ENCODE peak calls at places on chromosomes 3 and 15, in eight cellular contexts. One of them, this sample, is unnamed.
A peak's percentile ranks its signal among the peaks of the same experiment; 100 is the strongest.

GRCh38 chr3:30199096-30199734 is 407.2 kb upstream of the TGFBR2 start:
- DNase-seq in Panc1: no peak
- DNase-seq in upper lobe of right lung: peak; percentile 76
- DNase-seq in H9: peak; percentile 34
- DNase-seq in neuronal stem cell: peak; percentile 64
- DNase-seq in fibroblast of lung: peak; percentile 69
- DNase-seq in neural progenitor cell: peak; percentile 78
- DNase-seq in stomach: peak; percentile 74
- DNase-seq in this sample: peak; percentile 68

GRCh38 chr3:51024765-51025681 is 350.3 kb downstream of the DOCK3 start:
- DNase-seq in Panc1: no peak
- DNase-seq in upper lobe of right lung: no peak
- DNase-seq in H9: peak; percentile 27
- DNase-seq in neuronal stem cell: no peak
- DNase-seq in fibroblast of lung: no peak
- DNase-seq in neural progenitor cell: no peak
- DNase-seq in stomach: peak; percentile 50
- DNase-seq in this sample: peak; percentile 49

GRCh38 chr3:99344216-99344615 is 294.2 kb upstream of the COL8A1 start:
- DNase-seq in Panc1: no peak
- DNase-seq in upper lobe of right lung: no peak
- DNase-seq in H9: no peak
- DNase-seq in neuronal stem cell: no peak
- DNase-seq in fibroblast of lung: no peak
- DNase-seq in neural progenitor cell: no peak
- DNase-seq in stomach: no peak
- DNase-seq in this sample: no peak

GRCh38 chr3:65532164-65532563 is 506.6 kb downstream of the MAGI1 start:
- DNase-seq in Panc1: no peak
- DNase-seq in upper lobe of right lung: no peak
- DNase-seq in H9: no peak
- DNase-seq in neuronal stem cell: no peak
- DNase-seq in fibroblast of lung: no peak
- DNase-seq in neural progenitor cell: no peak
- DNase-seq in stomach: no peak
- DNase-seq in this sample: no peak

GRCh38 chr3:114442251-114442650 is 148.4 kb downstream of the TIGIT start:
- DNase-seq in Panc1: no peak
- DNase-seq in upper lobe of right lung: no peak
- DNase-seq in H9: no peak
- DNase-seq in neuronal stem cell: no peak
- DNase-seq in fibroblast of lung: peak; percentile 53
- DNase-seq in neural progenitor cell: no peak
- DNase-seq in stomach: no peak
- DNase-seq in this sample: no peak

GRCh38 chr15:31308185-31308639 is 18.4 kb upstream of the KLF13 start:
- DNase-seq in Panc1: no peak
- DNase-seq in upper lobe of right lung: no peak
- DNase-seq in H9: no peak
- DNase-seq in neuronal stem cell: no peak
- DNase-seq in fibroblast of lung: no peak
- DNase-seq in neural progenitor cell: no peak
- DNase-seq in stomach: no peak
- DNase-seq in this sample: no peak

GRCh38 chr3:174859756-174860155 is 622 bp downstream of the NAALADL2 start:
- DNase-seq in Panc1: no peak
- DNase-seq in upper lobe of right lung: no peak
- DNase-seq in H9: no peak
- DNase-seq in neuronal stem cell: no peak
- DNase-seq in fibroblast of lung: no peak
- DNase-seq in neural progenitor cell: no peak
- DNase-seq in stomach: no peak
- DNase-seq in this sample: no peak

GRCh38 chr15:70698412-70698811 is 64.9 kb downstream of the UACA start:
- DNase-seq in Panc1: no peak
- DNase-seq in upper lobe of right lung: no peak
- DNase-seq in H9: no peak
- DNase-seq in neuronal stem cell: no peak
- DNase-seq in fibroblast of lung: no peak
- DNase-seq in neural progenitor cell: no peak
- DNase-seq in stomach: no peak
- DNase-seq in this sample: no peak

GRCh38 chr3:14812196-14812785 is 6.5 kb upstream of the FGD5 start:
- DNase-seq in Panc1: no peak
- DNase-seq in upper lobe of right lung: no peak
- DNase-seq in H9: no peak
- DNase-seq in neuronal stem cell: no peak
- DNase-seq in fibroblast of lung: no peak
- DNase-seq in neural progenitor cell: no peak
- DNase-seq in stomach: no peak
- DNase-seq in this sample: peak; percentile 45

GRCh38 chr3:50170689-50171088 is 15.6 kb downstream of the SEMA3F start:
- DNase-seq in Panc1: no peak
- DNase-seq in upper lobe of right lung: no peak
- DNase-seq in H9: no peak
- DNase-seq in neuronal stem cell: no peak
- DNase-seq in fibroblast of lung: peak; percentile 88
- DNase-seq in neural progenitor cell: no peak
- DNase-seq in stomach: no peak
- DNase-seq in this sample: peak; percentile 61

GRCh38 chr3:124133366-124133940 is 141.5 kb upstream of the ROPN1 start:
- DNase-seq in Panc1: no peak
- DNase-seq in upper lobe of right lung: no peak
- DNase-seq in H9: no peak
- DNase-seq in neuronal stem cell: no peak
- DNase-seq in fibroblast of lung: no peak
- DNase-seq in neural progenitor cell: no peak
- DNase-seq in stomach: no peak
- DNase-seq in this sample: no peak

GRCh38 chr3:124132813-124133212 is 140.9 kb upstream of the ROPN1 start:
- DNase-seq in Panc1: no peak
- DNase-seq in upper lobe of right lung: no peak
- DNase-seq in H9: no peak
- DNase-seq in neuronal stem cell: no peak
- DNase-seq in fibroblast of lung: no peak
- DNase-seq in neural progenitor cell: no peak
- DNase-seq in stomach: no peak
- DNase-seq in this sample: no peak

GRCh38 chr3:124138148-124138547 is 146.2 kb upstream of the ROPN1 start:
- DNase-seq in Panc1: no peak
- DNase-seq in upper lobe of right lung: no peak
- DNase-seq in H9: no peak
- DNase-seq in neuronal stem cell: no peak
- DNase-seq in fibroblast of lung: no peak
- DNase-seq in neural progenitor cell: no peak
- DNase-seq in stomach: no peak
- DNase-seq in this sample: no peak

GRCh38 chr3:124140751-124141150 is 148.8 kb upstream of the ROPN1 start:
- DNase-seq in Panc1: no peak
- DNase-seq in upper lobe of right lung: no peak
- DNase-seq in H9: no peak
- DNase-seq in neuronal stem cell: no peak
- DNase-seq in fibroblast of lung: no peak
- DNase-seq in neural progenitor cell: no peak
- DNase-seq in stomach: no peak
- DNase-seq in this sample: no peak

DNA sequence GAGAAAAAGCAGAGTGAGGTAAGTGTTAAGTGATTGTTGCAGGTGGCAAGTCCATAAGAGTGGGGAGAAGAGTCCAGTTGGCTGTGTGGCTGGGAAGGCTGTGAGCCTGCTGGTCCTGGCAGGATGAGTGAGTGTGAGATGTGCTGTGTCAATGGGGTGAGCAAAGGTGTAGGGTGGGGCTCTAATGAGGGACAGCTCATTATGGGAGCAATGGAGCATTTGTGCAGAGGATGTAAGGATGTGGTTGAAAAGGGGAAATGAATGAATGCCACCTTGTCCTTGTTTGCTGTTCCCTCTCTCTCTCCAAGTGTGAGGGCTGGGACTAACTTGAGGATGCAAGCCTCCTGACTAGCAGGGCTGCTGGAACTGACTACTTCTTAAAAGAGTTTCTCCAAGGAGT is 145.3 kb upstream of the ROPN1 start:
- DNase-seq in Panc1: no peak
- DNase-seq in upper lobe of right lung: no peak
- DNase-seq in H9: no peak
- DNase-seq in neuronal stem cell: no peak
- DNase-seq in fibroblast of lung: no peak
- DNase-seq in neural progenitor cell: no peak
- DNase-seq in stomach: no peak
- DNase-seq in this sample: no peak
- H3K27me3 ChIP-seq in Panc1: peaks cover 18% of the 10 kb centered on the region
- H3K27me3 ChIP-seq in upper lobe of right lung: no peaks in the 10 kb centered on the region
- H3K27me3 ChIP-seq in H9: no peaks in the 10 kb centered on the region
- H3K27me3 ChIP-seq in neuronal stem cell: no peaks in the 10 kb centered on the region
- H3K27me3 ChIP-seq in fibroblast of lung: no peaks in the 10 kb centered on the region
- H3K27me3 ChIP-seq in neural progenitor cell: no peaks in the 10 kb centered on the region
- H3K27me3 ChIP-seq in stomach: no peaks in the 10 kb centered on the region
- H3K27me3 ChIP-seq in this sample: no peaks in the 10 kb centered on the region

GRCh38 chr3:111368061-111368460 is 173.9 kb upstream of the CD96 start:
- DNase-seq in Panc1: no peak
- DNase-seq in upper lobe of right lung: no peak
- DNase-seq in H9: no peak
- DNase-seq in neuronal stem cell: no peak
- DNase-seq in fibroblast of lung: peak; percentile 43
- DNase-seq in neural progenitor cell: no peak
- DNase-seq in stomach: no peak
- DNase-seq in this sample: no peak

GRCh38 chr3:111373239-111373638 is 168.8 kb upstream of the CD96 start:
- DNase-seq in Panc1: no peak
- DNase-seq in upper lobe of right lung: no peak
- DNase-seq in H9: no peak
- DNase-seq in neuronal stem cell: no peak
- DNase-seq in fibroblast of lung: no peak
- DNase-seq in neural progenitor cell: no peak
- DNase-seq in stomach: no peak
- DNase-seq in this sample: no peak

GRCh38 chr3:111369953-111370352 is 172.0 kb upstream of the CD96 start:
- DNase-seq in Panc1: no peak
- DNase-seq in upper lobe of right lung: no peak
- DNase-seq in H9: no peak
- DNase-seq in neuronal stem cell: no peak
- DNase-seq in fibroblast of lung: no peak
- DNase-seq in neural progenitor cell: no peak
- DNase-seq in stomach: no peak
- DNase-seq in this sample: no peak

DNA sequence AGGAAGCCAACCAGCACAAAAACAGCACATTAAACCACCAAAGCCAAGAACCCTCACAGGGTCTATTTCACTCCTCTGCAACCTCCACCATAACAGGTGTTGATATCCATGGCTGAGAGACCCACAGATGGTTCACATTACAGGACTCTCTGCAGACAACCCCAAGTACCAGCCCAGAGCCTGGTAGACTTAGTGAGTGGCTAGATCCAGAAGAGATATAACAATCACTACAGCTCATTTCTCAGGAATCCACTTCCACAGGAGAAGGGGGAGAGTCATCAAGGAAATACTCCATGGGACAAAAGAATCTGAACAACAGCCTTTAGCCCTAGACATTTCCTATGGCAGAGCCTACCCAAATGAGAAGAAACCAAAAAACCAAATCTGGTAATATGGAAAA is 168.1 kb upstream of the CD96 start:
- DNase-seq in Panc1: no peak
- DNase-seq in upper lobe of right lung: no peak
- DNase-seq in H9: no peak
- DNase-seq in neuronal stem cell: no peak
- DNase-seq in fibroblast of lung: no peak
- DNase-seq in neural progenitor cell: no peak
- DNase-seq in stomach: no peak
- DNase-seq in this sample: no peak
- H3K9me3 ChIP-seq in Panc1: no peaks in the 10 kb centered on the region
- H3K9me3 ChIP-seq in upper lobe of right lung: no peaks in the 10 kb centered on the region
- H3K9me3 ChIP-seq in H9: no peaks in the 10 kb centered on the region
- H3K9me3 ChIP-seq in neuronal stem cell: no peaks in the 10 kb centered on the region
- H3K9me3 ChIP-seq in fibroblast of lung: no peaks in the 10 kb centered on the region
- H3K9me3 ChIP-seq in neural progenitor cell: no peaks in the 10 kb centered on the region
- H3K9me3 ChIP-seq in stomach: peaks cover 20% of the 10 kb centered on the region
- H3K9me3 ChIP-seq in this sample: no peaks in the 10 kb centered on the region

GRCh38 chr3:105526349-105527111 is 159.8 kb downstream of the ALCAM start:
- DNase-seq in Panc1: no peak
- DNase-seq in upper lobe of right lung: no peak
- DNase-seq in H9: no peak
- DNase-seq in neuronal stem cell: no peak
- DNase-seq in fibroblast of lung: peak; percentile 25
- DNase-seq in neural progenitor cell: peak; percentile 21
- DNase-seq in stomach: no peak
- DNase-seq in this sample: no peak
- H3K27ac ChIP-seq in Panc1: no peak overlapping the region
- H3K27ac ChIP-seq in upper lobe of right lung: no peak overlapping the region
- H3K27ac ChIP-seq in H9: no peak overlapping the region
- H3K27ac ChIP-seq in neuronal stem cell: no peak overlapping the region
- H3K27ac ChIP-seq in fibroblast of lung: no peak overlapping the region
- H3K27ac ChIP-seq in neural progenitor cell: no peak overlapping the region
- H3K27ac ChIP-seq in stomach: no peak overlapping the region
- H3K27ac ChIP-seq in this sample: no peak overlapping the region

GRCh38 chr3:24388159-24388558 is 106.5 kb downstream of the THRB start:
- DNase-seq in Panc1: no peak
- DNase-seq in upper lobe of right lung: no peak
- DNase-seq in H9: no peak
- DNase-seq in neuronal stem cell: no peak
- DNase-seq in fibroblast of lung: no peak
- DNase-seq in neural progenitor cell: no peak
- DNase-seq in stomach: no peak
- DNase-seq in this sample: no peak

GRCh38 chr3:24386458-24386857 is 108.2 kb downstream of the THRB start:
- DNase-seq in Panc1: no peak
- DNase-seq in upper lobe of right lung: no peak
- DNase-seq in H9: no peak
- DNase-seq in neuronal stem cell: no peak
- DNase-seq in fibroblast of lung: no peak
- DNase-seq in neural progenitor cell: no peak
- DNase-seq in stomach: no peak
- DNase-seq in this sample: no peak

GRCh38 chr3:24388611-24389010 is 106.0 kb downstream of the THRB start:
- DNase-seq in Panc1: no peak
- DNase-seq in upper lobe of right lung: no peak
- DNase-seq in H9: no peak
- DNase-seq in neuronal stem cell: no peak
- DNase-seq in fibroblast of lung: no peak
- DNase-seq in neural progenitor cell: no peak
- DNase-seq in stomach: no peak
- DNase-seq in this sample: no peak

GRCh38 chr3:24387000-24387399 is 107.7 kb downstream of the THRB start:
- DNase-seq in Panc1: no peak
- DNase-seq in upper lobe of right lung: no peak
- DNase-seq in H9: no peak
- DNase-seq in neuronal stem cell: no peak
- DNase-seq in fibroblast of lung: no peak
- DNase-seq in neural progenitor cell: no peak
- DNase-seq in stomach: no peak
- DNase-seq in this sample: no peak

GRCh38 chr3:24387493-24387892 is 107.2 kb downstream of the THRB start:
- DNase-seq in Panc1: no peak
- DNase-seq in upper lobe of right lung: no peak
- DNase-seq in H9: no peak
- DNase-seq in neuronal stem cell: no peak
- DNase-seq in fibroblast of lung: peak; percentile 9
- DNase-seq in neural progenitor cell: no peak
- DNase-seq in stomach: no peak
- DNase-seq in this sample: no peak
- H3K27me3 ChIP-seq in Panc1: no peaks in the 10 kb centered on the region
- H3K27me3 ChIP-seq in upper lobe of right lung: no peaks in the 10 kb centered on the region
- H3K27me3 ChIP-seq in H9: no peaks in the 10 kb centered on the region
- H3K27me3 ChIP-seq in neuronal stem cell: no peaks in the 10 kb centered on the region
- H3K27me3 ChIP-seq in fibroblast of lung: no peaks in the 10 kb centered on the region
- H3K27me3 ChIP-seq in neural progenitor cell: no peaks in the 10 kb centered on the region
- H3K27me3 ChIP-seq in stomach: no peaks in the 10 kb centered on the region
- H3K27me3 ChIP-seq in this sample: no peaks in the 10 kb centered on the region

This sample was measured in psoas muscle.